ENCODE peak calls at places on chromosomes 2 and 18, in four cellular contexts. L is GM23338, E is esophagus muscularis mucosa, W is tibial artery. Z is an unnamed sample.

GRCh38 chr2:173075056-173075780 is 428 bp upstream of the MAP3K20 start:
- DNase-seq in W (no peak), L (peak), E (no peak), Z (no peak)

GRCh38 chr2:134466141-134466540 is 212.3 kb downstream of the MGAT5 start:
- DNase-seq in L (peak), W (peak), E (no peak), Z (peak)

GRCh38 chr2:225598426-225598825 is 198.9 kb downstream of the NYAP2 start:
- DNase-seq in L (no peak), E (no peak), W (no peak), Z (no peak)

GRCh38 chr18:13416848-13417247 is 198.3 kb downstream of the LDLRAD4 start:
- DNase-seq in L (no peak), E (no peak), W (no peak), Z (no peak)

GRCh38 chr2:2566396-2567323 is 235.6 kb upstream of the MYT1L start:
- DNase-seq in E (no peak), W (no peak), L (no peak), Z (no peak)

GRCh38 chr18:76359909-76360308 is 135.1 kb downstream of the ZNF516 start:
- DNase-seq in W (no peak), L (no peak), E (no peak), Z (no peak)

GRCh38 chr2:240869109-240869955 is 708 bp downstream of the AGXT start:
- DNase-seq in L (no peak), W (no peak), E (no peak), Z (no peak)

GRCh38 chr2:69026026-69026425 is 13.0 kb downstream of the ANTXR1 start:
- DNase-seq in E (peak), L (peak), W (no peak), Z (peak)

GRCh38 chr2:229800997-229801754 is 86.8 kb upstream of the DNER start:
- DNase-seq in E (no peak), W (peak), L (peak), Z (peak)

GRCh38 chr2:67752964-67753363 is 309.8 kb downstream of the C1D start:
- DNase-seq in L (no peak), W (no peak), E (peak), Z (peak)

GRCh38 chr2:76169289-76169688 is 458.6 kb upstream of the GCFC2 start:
- DNase-seq in L (no peak), W (no peak), E (no peak), Z (no peak)

GRCh38 chr2:230908595-230909191 is 16.3 kb downstream of the GPR55 start:
- DNase-seq in L (no peak), E (no peak), W (peak), Z (peak)

DNA sequence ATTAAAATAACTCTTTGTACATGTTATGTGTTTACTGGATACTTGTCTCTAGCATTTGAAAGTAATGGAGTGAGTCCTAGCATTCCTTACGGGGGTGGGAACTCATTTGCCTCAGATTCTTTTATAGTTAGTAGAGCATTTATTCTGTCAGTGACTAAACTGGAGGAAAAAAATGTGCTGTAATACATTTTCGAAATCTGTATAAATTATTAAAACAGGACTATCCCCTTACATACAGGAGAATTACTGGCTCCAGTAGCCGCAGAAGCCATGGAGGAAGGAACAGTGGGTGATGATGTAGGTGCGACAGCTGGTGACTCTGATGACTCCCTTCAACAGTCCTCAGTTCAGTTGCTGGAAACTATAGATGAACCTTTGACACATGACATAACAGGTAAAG is 122.4 kb downstream of the BIRC6 start:
- DNase-seq in L (no peak), E (no peak), W (no peak), Z (no peak)
- H3K4me3 ChIP-seq in L (no peak), E (no peak), W (no peak), Z (no peak)

DNA sequence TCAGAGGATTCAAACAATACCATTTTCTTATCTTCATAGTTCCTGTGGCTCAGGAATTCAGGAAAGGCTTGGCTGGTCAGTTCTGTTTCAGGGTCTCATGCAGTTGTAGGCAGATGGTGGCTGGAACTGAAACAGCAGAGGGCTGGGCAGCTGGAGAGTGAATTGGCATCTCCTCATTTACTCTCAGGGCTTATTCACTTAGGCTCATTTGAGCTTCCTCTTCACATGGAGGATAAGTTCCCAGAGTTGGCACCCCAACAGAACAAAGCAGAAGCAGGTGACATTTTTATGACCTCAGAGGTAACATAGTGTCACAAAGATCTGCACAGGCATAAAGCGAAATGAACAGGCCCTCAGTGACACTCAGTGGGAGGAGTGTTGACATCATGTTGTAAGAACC is 66.1 kb downstream of the RBBP8 start:
- DNase-seq in E (no peak), L (no peak), W (no peak), Z (no peak)
- TF ChIP-seq CTCF in E (no peak), L (no peak), W (no peak), Z (no peak)

DNA sequence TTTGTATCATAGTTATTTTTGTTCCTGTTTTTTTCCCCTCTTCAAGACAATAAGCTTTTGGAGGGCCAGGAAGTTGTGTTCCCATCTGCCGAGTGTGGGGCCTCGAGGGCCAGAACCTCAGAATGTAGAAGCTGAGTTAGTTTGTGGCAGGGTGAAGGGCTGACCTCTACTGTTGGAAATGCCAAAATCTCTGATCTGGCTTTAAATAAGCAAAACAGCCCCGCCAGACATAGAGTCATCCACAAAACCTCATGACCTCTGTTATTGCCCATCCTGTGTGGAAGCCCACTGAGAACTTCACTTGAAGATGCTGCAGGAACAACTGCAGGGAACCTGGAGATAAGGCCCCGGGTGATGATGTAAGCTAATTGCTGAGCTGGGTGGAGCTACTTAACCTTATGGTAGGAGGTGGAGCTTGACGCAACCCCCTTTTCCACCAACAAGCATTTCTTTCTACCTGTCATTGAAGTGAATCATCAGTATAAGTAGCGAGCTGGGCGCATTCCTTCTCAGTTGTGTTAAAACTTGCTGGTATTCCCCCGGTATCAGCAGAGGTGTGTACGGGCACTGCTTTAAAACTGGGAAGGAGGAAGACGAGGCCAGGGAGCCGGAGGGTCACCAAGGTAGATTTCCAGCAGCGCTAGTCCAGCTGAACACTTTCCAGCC is 177.2 kb downstream of the NEDD4L start:
- DNase-seq in E (peak), W (no peak), L (peak), Z (peak)
- H3K4me3 ChIP-seq in E (no peak), W (no peak), L (no peak), Z (no peak)

DNA sequence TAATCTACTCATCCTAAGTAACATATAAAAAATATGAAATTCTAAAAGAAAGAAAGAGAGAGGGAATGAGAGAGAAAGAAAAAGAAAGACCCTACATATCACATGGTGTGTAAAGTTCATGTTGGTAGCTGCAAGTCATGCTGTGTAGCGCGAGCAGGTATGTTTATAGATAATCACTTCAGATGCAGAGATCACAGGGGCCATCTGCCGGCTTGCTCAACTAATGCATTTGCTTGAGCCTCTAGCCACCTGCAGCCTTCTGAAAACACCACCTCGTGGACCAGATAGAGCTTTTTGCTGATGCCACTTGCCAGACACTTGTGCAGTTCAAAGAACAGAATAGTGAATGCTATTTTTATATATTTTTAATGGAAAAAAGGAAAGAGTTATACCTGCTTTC is 37.6 kb downstream of the CDH7 start:
- DNase-seq in L (no peak), E (no peak), W (no peak), Z (no peak)
- TF ChIP-seq CTCF in L (no peak), E (no peak), W (no peak), Z (no peak)

GRCh38 chr2:113237604-113238003 is 41.1 kb downstream of the PAX8 start:
- DNase-seq in W (no peak), E (no peak), L (no peak), Z (no peak)
- H3K4me3 ChIP-seq in W (no peak), E (no peak), L (no peak), Z (peak)

DNA sequence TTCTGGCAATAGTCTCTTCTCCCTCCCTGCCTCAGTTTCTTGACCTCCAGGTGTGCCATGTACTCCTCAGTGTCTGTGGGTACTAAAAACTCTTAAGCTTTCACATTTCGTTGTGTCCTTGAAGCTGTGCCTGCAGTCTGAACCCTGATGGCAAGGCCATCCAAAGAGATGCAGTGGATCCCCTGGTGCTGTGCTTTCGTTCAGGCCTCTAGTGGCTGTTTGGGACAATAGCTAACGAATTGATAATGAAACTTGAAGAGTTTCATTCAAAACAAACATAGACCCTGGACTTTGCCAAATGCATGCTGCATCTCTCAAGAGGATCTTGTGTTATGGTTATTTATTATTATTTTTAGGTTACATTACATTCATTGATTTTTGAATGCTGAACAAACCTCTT is 523.1 kb upstream of the FSIP2 start:
- DNase-seq in L (peak), W (no peak), E (no peak), Z (no peak)
- TF ChIP-seq CTCF in L (peak), W (no peak), E (no peak), Z (no peak)

GRCh38 chr2:179234658-179235240 is 29.9 kb downstream of the SESTD1 start:
- DNase-seq in L (no peak), W (no peak), E (no peak), Z (no peak)

GRCh38 chr2:179233037-179233436 is 31.6 kb downstream of the SESTD1 start:
- DNase-seq in W (no peak), L (no peak), E (no peak), Z (peak)

GRCh38 chr2:179237209-179237946 is 27.3 kb downstream of the SESTD1 start:
- DNase-seq in E (no peak), W (no peak), L (no peak), Z (no peak)

GRCh38 chr2:179235463-179236108 is 29.0 kb downstream of the SESTD1 start:
- DNase-seq in L (no peak), W (no peak), E (no peak), Z (peak)

GRCh38 chr2:179233626-179234430 is 30.8 kb downstream of the SESTD1 start:
- DNase-seq in L (no peak), E (no peak), W (no peak), Z (no peak)
- H3K4me3 ChIP-seq in L (no peak), E (no peak), W (no peak), Z (no peak)

GRCh38 chr2:9644603-9645002 is 13.8 kb upstream of the YWHAQ start:
- DNase-seq in L (no peak), W (no peak), E (no peak), Z (no peak)
- TF ChIP-seq CTCF in L (no peak), W (no peak), E (no peak), Z (no peak)

DNA sequence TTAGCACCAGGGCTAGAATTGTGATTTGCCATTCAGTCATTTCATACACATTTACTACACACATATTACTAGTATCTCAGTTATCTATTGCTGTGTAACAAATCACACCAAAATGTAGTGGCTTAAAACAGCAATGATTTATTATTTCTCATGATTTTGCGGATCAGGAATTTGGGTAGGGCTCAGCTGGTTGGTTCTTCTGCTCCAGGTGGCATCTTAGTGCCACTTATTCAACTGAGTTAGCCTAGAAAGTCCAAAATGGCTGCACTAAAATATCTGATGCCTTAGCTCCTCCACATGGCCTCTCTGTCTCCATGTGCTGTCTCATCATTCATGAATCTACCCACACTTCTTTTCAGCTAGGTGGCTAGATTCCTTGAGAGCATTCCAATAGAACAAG is 107.1 kb downstream of the ZFP36L2 start:
- DNase-seq in L (no peak), W (no peak), E (no peak), Z (no peak)
- H3K4me3 ChIP-seq in L (no peak), W (no peak), E (no peak), Z (no peak)

Z was measured in fibroblast of villous mesenchyme.